ENCODE peak calls at places on chromosomes 4 and X, in four cellular contexts. W is fibroblast of pulmonary artery; V is ascending aorta; H is naive thymus-derived CD4-positive, alpha-beta T cell. D is an unnamed sample.

GRCh38 chr4:111216791-111217190 is 593.9 kb upstream of the PITX2 start:
- DNase-seq in W (no peak), V (no peak), H (no peak), D (no peak)

GRCh38 chrX:29397506-29397905 is 810.3 kb downstream of the IL1RAPL1 start:
- DNase-seq in W (peak), V (no peak), H (no peak), D (no peak)

GRCh38 chrX:27924261-27924660 is 57.0 kb downstream of the DCAF8L1 start:
- DNase-seq in W (no peak), V (no peak), H (no peak), D (no peak)

GRCh38 chrX:95058815-95059214 is 1384.8 kb downstream of the FAM133A start:
- DNase-seq in W (peak), V (no peak), H (no peak), D (no peak)

GRCh38 chr4:54945838-54946237 is 179.6 kb downstream of the KDR start:
- DNase-seq in W (peak), V (no peak), H (peak), D (no peak)

GRCh38 chr4:152104286-152104685 is 343.5 kb upstream of the GATB start:
- DNase-seq in W (no peak), V (no peak), H (no peak), D (no peak)

GRCh38 chr4:27217261-27217769 is 356.7 kb downstream of the STIM2 start:
- DNase-seq in W (peak), V (no peak), H (no peak), D (no peak)

GRCh38 chr4:100695871-100696270 is 178.0 kb upstream of the EMCN start:
- DNase-seq in W (no peak), V (no peak), H (no peak), D (no peak)

GRCh38 chrX:17361620-17362019 is 13.4 kb upstream of the NHS start:
- DNase-seq in W (no peak), V (no peak), H (no peak), D (no peak)

GRCh38 chrX:69128573-69128972 is 36.7 kb downstream of the PJA1 start:
- DNase-seq in W (peak), V (no peak), H (no peak), D (no peak)

GRCh38 chrX:153580700-153581386 is 18.1 kb downstream of the CCNQ start:
- DNase-seq in W (no peak), V (no peak), H (peak), D (no peak)

GRCh38 chrX:100072286-100072685 is 337.8 kb downstream of the PCDH19 start:
- DNase-seq in W (peak), V (no peak), H (no peak), D (no peak)

GRCh38 chrX:69627744-69628143 is 11.8 kb downstream of the EDA start:
- DNase-seq in W (no peak), V (no peak), H (no peak), D (no peak)

GRCh38 chrX:1528884-1529203 is 8.1 kb downstream of the P2RY8 start:
- DNase-seq in W (no peak), V (no peak), H (no peak), D (no peak)

GRCh38 chrX:38561951-38562719 is 793 bp downstream of the TSPAN7 start:
- DNase-seq in W (no peak), V (no peak), H (peak), D (no peak)

GRCh38 chrX:76279007-76279406 is 106.1 kb downstream of the PBDC1 start:
- DNase-seq in W (peak), V (no peak), H (peak), D (peak)

GRCh38 chrX:40471965-40472648 is 108.7 kb upstream of the ATP6AP2 start:
- DNase-seq in W (peak), V (no peak), H (peak), D (no peak)

GRCh38 chr4:176668324-176668723 is 124.4 kb downstream of the VEGFC start:
- DNase-seq in W (peak), V (no peak), H (no peak), D (no peak)

GRCh38 chr4:10153161-10153560 is 36.6 kb upstream of the WDR1 start:
- DNase-seq in W (no peak), V (no peak), H (no peak), D (peak)

GRCh38 chrX:68995780-68996551 is 167.1 kb downstream of the EFNB1 start:
- DNase-seq in W (peak), V (no peak), H (no peak), D (no peak)

GRCh38 chrX:40176256-40176978 is 78.7 kb upstream of the BCOR start:
- DNase-seq in W (peak), V (no peak), H (peak), D (peak)

GRCh38 chr4:52914051-52914605 is 52.0 kb downstream of the RASL11B start:
- DNase-seq in W (peak), V (no peak), H (no peak), D (no peak)

GRCh38 chr4:8765631-8766590 is 105.7 kb downstream of the HMX1 start:
- DNase-seq in W (no peak), V (no peak), H (no peak), D (no peak)

GRCh38 chr4:37601527-37601926 is 84.6 kb downstream of the RELL1 start:
- DNase-seq in W (peak), V (no peak), H (no peak), D (no peak)

GRCh38 chrX:39969099-39969825 is 128.5 kb downstream of the BCOR start:
- DNase-seq in W (no peak), V (no peak), H (peak), D (no peak)

GRCh38 chrX:101357166-101357795 is 8.7 kb upstream of the TIMM8A start:
- DNase-seq in W (peak), V (no peak), H (no peak), D (no peak)

GRCh38 chr4:86894465-86894864 is 2.2 kb upstream of the C4orf36 start:
- DNase-seq in W (peak), V (no peak), H (no peak), D (no peak)

GRCh38 chr4:137735561-137736104 is 203.3 kb upstream of the PCDH18 start:
- DNase-seq in W (no peak), V (no peak), H (no peak), D (no peak)

GRCh38 chrX:19342331-19342906 is 1.3 kb upstream of the PDHA1 start:
- DNase-seq in W (no peak), V (no peak), H (no peak), D (no peak)

GRCh38 chrX:151397741-151398070 is 700 bp downstream of the VMA21 start:
- DNase-seq in W (peak), V (no peak), H (no peak), D (no peak)

DNA sequence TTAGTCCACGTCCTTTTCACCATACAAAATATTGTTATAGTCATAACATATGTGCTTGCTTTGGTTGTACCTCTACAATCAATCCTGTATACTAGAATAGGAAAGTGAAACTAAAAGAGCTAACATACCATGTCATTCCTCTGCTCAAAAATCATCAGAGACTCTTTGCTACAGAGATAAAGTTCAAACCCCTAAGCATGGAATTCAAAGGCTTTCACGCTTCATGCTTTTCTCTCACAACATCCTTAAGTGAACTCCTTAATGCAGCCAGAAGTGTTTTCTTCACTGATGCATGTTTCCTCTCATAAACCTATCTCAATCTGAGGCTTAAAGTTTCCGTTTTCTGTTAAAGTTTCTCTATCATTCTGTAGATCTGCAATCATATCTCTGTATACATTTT is 744.6 kb upstream of the IGFBP7 start:
- DNase-seq in W (no peak), V (no peak), H (no peak), D (no peak)
- H3K4me3 ChIP-seq in W (no peak), V (peak), H (no peak), D (no peak)

GRCh38 chrX:155070038-155070437 is 898 bp downstream of the CMC4 start:
- DNase-seq in W (no peak), V (no peak), H (no peak), D (no peak)
- H3K4me3 ChIP-seq in W (peak), V (peak), H (peak), D (peak)

DNA sequence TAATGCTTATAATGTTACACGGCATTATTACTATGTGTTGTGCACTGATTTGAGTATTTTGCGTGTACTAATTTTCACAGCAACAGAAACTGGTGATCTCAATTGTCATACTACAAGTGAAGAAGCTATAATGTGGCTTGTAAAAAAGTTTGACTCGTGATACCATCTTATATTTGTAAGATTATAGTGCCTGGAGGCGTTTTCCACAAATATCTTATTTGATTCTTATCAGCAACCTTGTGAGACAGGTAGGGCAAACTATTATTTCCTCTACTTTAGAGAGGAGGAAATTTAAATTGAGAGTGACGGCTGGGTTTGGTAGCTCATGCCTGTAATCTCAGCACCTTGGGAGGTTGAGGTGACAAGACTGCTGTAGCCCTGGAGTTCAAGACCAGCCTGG is 4.5 kb downstream of the CUL4B start:
- DNase-seq in W (no peak), V (no peak), H (no peak), D (no peak)
- H3K4me3 ChIP-seq in W (no peak), V (no peak), H (no peak), D (no peak)

GRCh38 chrX:57677132-57677858 is 2.8 kb downstream of the NLRP2B start:
- DNase-seq in W (no peak), V (no peak), H (no peak), D (no peak)
- H3K4me3 ChIP-seq in W (no peak), V (no peak), H (no peak), D (no peak)

GRCh38 chr4:146278986-146279385 is 64.6 kb downstream of the REELD1 start:
- DNase-seq in W (no peak), V (no peak), H (no peak), D (no peak)
- H3K4me3 ChIP-seq in W (no peak), V (no peak), H (no peak), D (no peak)

DNA sequence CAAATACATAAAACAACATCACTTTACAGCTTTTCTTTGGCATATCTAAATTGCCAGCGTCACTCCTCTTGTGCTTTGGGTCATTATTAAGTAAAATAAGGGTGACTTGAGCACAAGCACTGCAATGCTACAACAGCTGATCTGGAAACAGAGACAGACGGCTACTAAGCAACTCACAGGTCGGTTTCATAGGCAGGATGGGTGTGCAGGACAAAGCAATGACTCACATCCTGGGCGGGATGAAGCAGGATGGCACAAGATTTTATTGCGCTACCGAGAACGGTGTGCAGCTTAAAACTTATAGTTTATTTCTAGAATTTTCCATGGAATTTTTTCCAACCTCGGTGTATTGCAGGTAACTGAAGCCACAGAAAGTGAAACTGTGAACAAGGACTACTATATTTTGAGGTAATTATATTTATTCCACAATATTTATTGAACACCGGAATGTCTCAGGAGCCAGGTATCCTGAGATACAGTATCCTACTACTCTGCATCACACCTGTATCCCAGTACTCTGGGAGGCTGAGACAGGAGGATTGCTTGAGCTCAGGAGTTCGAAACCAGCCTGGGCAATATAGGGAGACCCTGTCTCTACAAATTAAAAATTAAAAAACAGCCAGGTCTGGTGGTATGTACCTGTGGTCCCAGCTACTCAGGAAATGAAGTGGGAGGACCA is 215.5 kb downstream of the APBB2 start:
- DNase-seq in W (peak), V (no peak), H (no peak), D (no peak)
- H3K4me3 ChIP-seq in W (no peak), V (no peak), H (no peak), D (no peak)